ENCODE peak calls at places on chromosome 18, in four cellular contexts. T, U, S and X are unnamed samples.

GRCh38 chr18:37520508-37520907 is 45.1 kb downstream of the CELF4 start:
- DNase-seq in U (no peak), T (no peak), S (no peak), X (no peak)

GRCh38 chr18:53056064-53056463 is 716.1 kb downstream of the DCC start:
- DNase-seq in U (no peak), T (no peak), S (no peak), X (no peak)

GRCh38 chr18:66562279-66562678 is 41.6 kb downstream of the CDH19 start:
- DNase-seq in S (no peak), T (no peak), U (no peak), X (no peak)

GRCh38 chr18:57657566-57657965 is 35.9 kb upstream of the NARS1 start:
- DNase-seq in T (no peak), S (no peak), U (peak), X (no peak)

GRCh38 chr18:76993573-76993972 is 139.0 kb downstream of the MBP start:
- DNase-seq in S (no peak), T (no peak), U (no peak), X (no peak)

GRCh38 chr18:45838302-45839070 is 13.0 kb downstream of the SIGLEC15 start:
- DNase-seq in T (no peak), S (no peak), U (no peak), X (no peak)

GRCh38 chr18:44514766-44515165 is 165.9 kb upstream of the SETBP1 start:
- DNase-seq in U (no peak), S (no peak), T (no peak), X (no peak)

GRCh38 chr18:35835838-35836237 is 136.6 kb upstream of the RMP24 start:
- DNase-seq in S (no peak), U (no peak), T (no peak), X (no peak)

GRCh38 chr18:23862071-23862470 is 152.5 kb upstream of the TTC39C start:
- DNase-seq in S (no peak), U (peak), T (no peak), X (peak)

GRCh38 chr18:34659579-34660517 is 50.2 kb upstream of the DTNA start:
- DNase-seq in U (peak), S (peak), T (peak), X (peak)

GRCh38 chr18:6874316-6874715 is 144.8 kb downstream of the ARHGAP28 start:
- DNase-seq in S (no peak), U (no peak), T (no peak), X (no peak)

GRCh38 chr18:6816154-6816553 is 86.6 kb downstream of the ARHGAP28 start:
- DNase-seq in S (no peak), U (no peak), T (no peak), X (no peak)

GRCh38 chr18:57831597-57832377 is 28.7 kb upstream of the ATP8B1 start:
- DNase-seq in U (no peak), T (no peak), S (no peak), X (no peak)

GRCh38 chr18:55998071-55998522 is 410.1 kb upstream of the TCF4 start:
- DNase-seq in U (peak), T (no peak), S (no peak), X (peak)

GRCh38 chr18:56831988-56832387 is 180.8 kb downstream of the WDR7 start:
- DNase-seq in U (no peak), S (no peak), T (no peak), X (no peak)

GRCh38 chr18:29225351-29225750 is 1048.4 kb upstream of the CDH2 start:
- DNase-seq in U (peak), S (no peak), T (no peak), X (no peak)

GRCh38 chr18:42525905-42526304 is 570.9 kb downstream of the PIK3C3 start:
- DNase-seq in U (no peak), T (no peak), S (no peak), X (no peak)

GRCh38 chr18:40485318-40485717 is 1469.7 kb upstream of the PIK3C3 start:
- DNase-seq in T (no peak), S (no peak), U (peak), X (no peak)

GRCh38 chr18:56565596-56566355 is 72.6 kb downstream of the TXNL1 start:
- DNase-seq in U (peak), T (no peak), S (peak), X (peak)

GRCh38 chr18:159037-159652 is 788 bp downstream of the USP14 start:
- DNase-seq in S (no peak), U (peak), T (peak), X (no peak)

GRCh38 chr18:61736168-61736567 is 156.6 kb downstream of the RNF152 start:
- DNase-seq in U (no peak), S (no peak), T (no peak), X (no peak)

GRCh38 chr18:67300498-67300897 is 216.0 kb downstream of the DSEL start:
- DNase-seq in U (no peak), S (no peak), T (peak), X (no peak)

GRCh38 chr18:59783138-59783537 is 85.9 kb upstream of the CCBE1 start:
- DNase-seq in S (peak), T (peak), U (peak), X (peak)

GRCh38 chr18:41459657-41460056 is 495.4 kb upstream of the PIK3C3 start:
- DNase-seq in T (no peak), U (no peak), S (no peak), X (no peak)

GRCh38 chr18:9827856-9828793 is 57.6 kb upstream of the TXNDC2 start:
- DNase-seq in T (peak), U (peak), S (peak), X (peak)

GRCh38 chr18:9832871-9833270 is 52.9 kb upstream of the TXNDC2 start:
- DNase-seq in U (no peak), T (no peak), S (no peak), X (no peak)

GRCh38 chr18:9831723-9832199 is 54.0 kb upstream of the TXNDC2 start:
- DNase-seq in T (no peak), S (no peak), U (no peak), X (no peak)

GRCh38 chr18:9828794-9829712 is 56.7 kb upstream of the TXNDC2 start:
- DNase-seq in U (no peak), S (no peak), T (no peak), X (no peak)

DNA sequence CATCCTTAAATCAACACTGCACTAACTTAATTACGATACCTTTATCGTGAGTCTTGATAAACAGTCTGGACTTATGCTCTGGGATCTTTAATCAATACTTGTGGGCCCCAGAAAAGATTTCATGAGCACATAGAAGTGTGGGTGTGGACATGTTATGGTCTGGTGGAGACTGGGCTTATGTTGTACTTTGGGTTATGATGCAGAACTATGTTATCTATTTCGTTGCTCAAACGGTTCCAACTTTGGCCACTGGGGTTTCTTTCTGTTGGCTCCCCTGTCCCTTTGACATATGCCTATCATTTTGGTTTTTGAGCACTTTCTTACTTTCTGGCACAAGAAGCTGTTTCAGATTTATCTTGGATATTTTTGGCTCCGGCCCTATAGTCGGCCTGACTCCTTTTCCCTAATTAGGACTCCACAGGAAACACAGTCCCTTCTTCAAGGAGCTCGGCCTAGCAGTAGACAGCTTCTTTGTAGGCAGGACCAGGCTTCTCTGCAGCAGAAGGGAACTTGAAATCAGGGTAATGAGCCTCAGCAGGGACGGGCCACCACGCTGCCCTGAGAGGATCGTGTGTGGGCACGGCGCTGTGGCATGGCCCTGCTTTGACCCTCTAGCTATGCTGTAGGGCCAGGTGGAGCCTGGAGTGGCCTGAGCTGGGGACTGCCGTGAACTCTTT is 54.6 kb upstream of the TXNDC2 start:
- DNase-seq in U (no peak), S (no peak), T (no peak), X (no peak)
- TF ChIP-seq CTCF in U (no peak), S (no peak), T (no peak), X (no peak)

DNA sequence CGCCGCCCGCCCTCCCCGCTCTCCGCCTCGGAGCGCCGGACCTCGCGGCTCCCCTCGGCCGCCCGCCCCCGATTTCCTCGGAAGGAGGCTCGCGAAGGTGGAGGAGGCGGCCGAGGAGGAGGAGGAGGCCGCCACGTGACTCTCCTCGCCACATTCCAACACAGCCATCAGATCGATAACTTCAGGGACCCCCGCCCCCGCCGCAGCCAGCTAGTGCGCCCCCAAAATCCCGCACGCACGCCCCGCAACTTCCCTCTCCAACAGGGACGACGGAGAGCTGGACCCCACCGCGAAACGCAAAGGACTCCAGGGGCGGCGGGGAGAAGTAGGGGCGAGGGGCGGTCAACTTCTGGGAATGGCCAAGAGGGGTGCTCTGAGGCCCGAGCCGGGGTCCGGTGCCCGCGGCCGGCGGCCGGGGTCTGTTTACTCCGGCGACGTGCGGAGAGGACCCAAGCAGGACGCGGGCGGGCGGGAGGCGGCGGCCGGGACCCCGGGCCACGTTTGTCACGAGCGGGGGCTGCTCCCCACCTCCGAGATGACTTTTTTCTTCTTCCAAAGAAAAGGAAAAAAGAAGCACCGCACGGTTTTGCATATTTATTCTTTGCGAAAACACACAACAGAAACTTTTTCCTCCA is 1.9 kb downstream of the ZNF521 start:
- DNase-seq in T (no peak), S (no peak), U (peak), X (no peak)
- H3K4me3 ChIP-seq in T (peak), S (peak), U (peak), X (peak)

DNA sequence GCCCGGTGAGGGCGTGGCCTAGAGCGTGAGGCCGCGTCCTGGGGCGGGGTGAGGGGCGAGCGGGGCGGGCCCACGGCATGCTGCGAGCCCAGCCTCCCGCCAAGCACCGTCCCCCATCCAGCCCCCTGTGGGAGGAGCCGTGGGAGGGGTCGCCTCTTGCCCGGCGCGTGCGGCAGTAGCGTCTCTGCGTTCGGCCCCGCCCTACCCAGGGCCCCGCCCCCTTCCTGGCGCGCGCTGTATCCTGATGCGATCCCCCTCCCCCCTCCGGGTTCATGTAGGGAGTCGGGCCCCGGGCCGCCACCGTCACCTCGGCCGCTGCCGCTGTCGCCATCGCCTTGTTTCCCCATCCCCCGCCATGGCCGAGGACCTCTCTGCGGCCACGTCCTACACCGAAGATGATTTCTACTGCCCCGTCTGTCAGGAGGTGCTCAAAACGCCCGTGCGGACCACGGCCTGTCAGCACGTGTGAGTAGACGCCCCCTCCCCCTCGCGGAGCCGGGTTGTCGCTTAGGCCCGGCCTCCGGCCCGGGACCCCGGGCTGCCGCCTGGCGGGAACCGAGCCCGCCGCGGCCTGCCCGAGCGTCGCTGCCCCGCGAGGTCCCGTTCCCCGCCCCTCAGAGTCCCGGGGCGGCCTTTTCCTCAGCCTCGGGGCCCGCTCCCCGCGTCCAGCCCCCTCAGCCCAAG is 890 bp downstream of the RNF138 start:
- DNase-seq in S (peak), U (peak), T (peak), X (peak)
- TF ChIP-seq CTCF in S (no peak), U (no peak), T (no peak), X (no peak)

GRCh38 chr18:50453014-50453680 is 78.3 kb downstream of the SKA1 start:
- DNase-seq in T (no peak), S (no peak), U (no peak), X (no peak)
- H3K4me3 ChIP-seq in T (no peak), S (no peak), U (no peak), X (no peak)

DNA sequence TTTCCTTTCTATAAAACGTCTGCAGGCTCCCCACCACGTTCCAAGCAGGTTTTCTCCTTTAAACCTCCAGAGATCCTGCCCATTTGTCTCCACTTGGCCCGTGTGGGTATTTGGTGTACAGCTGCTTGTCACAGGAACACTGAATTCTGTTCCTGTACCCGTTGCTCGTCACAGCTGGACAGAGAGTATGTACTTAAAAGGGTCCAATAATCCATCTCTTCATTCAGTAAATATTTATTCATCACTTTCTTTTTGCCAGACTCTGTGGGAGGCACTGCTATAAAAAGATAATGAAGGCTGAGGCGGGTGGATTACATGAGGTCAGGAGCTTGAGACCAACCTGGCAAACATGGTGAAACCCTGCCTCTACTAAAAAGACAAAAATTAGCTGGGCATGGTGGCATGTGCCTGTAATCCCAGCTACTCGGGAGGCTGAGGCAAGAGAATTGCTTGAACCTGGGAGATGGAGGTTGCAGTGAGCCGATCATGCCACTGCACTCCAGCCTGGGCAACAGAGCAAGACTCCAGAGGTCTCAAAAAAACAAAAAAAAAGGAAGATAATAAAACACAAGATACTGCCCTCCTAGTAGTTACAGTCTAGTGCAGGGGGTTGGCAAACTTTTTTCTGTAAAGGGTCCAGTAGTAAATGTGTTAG is 310.1 kb upstream of the RAB12 start:
- DNase-seq in T (no peak), U (no peak), S (no peak), X (no peak)
- TF ChIP-seq CTCF in T (no peak), U (no peak), S (no peak), X (no peak)